ENCODE peak calls at places on chromosomes 16 and 17, in eight cellular contexts. K is transverse colon, O is GM23338, L is SK-N-SH, G is spleen, N is K562, S is GM12892, D is H1. T is an unnamed sample.

GRCh38 chr17:39979021-39979660 is 1.5 kb upstream of the PSMD3 start:
- DNase-seq in O (no peak), G (no peak), S (no peak), K (no peak), N (no peak), D (no peak), L (no peak), T (no peak)

GRCh38 chr16:49588061-49588460 is 214.5 kb downstream of the C16orf78 start:
- DNase-seq in O (no peak), N (no peak), S (no peak), K (no peak), D (no peak), L (no peak), G (peak), T (peak)

GRCh38 chr16:4375717-4376116 is 4.1 kb downstream of the VASN start:
- DNase-seq in S (no peak), N (no peak), L (no peak), G (no peak), K (no peak), O (no peak), D (no peak), T (no peak)

GRCh38 chr16:64162613-64163375 is 959.1 kb downstream of the CDH11 start:
- DNase-seq in G (no peak), K (no peak), O (no peak), N (no peak), S (no peak), D (no peak), L (no peak), T (no peak)

GRCh38 chr16:47806309-47806847 is 345.2 kb downstream of the PHKB start:
- DNase-seq in L (no peak), D (no peak), S (no peak), K (no peak), O (no peak), N (no peak), G (no peak), T (no peak)

GRCh38 chr17:69058165-69058564 is 2.6 kb downstream of the ABCA9 start:
- DNase-seq in N (peak), O (peak), K (no peak), S (no peak), L (no peak), D (no peak), G (no peak), T (no peak)

GRCh38 chr16:29710227-29711219 is 31.5 kb downstream of the QPRT start:
- DNase-seq in G (peak), N (peak), L (peak), S (no peak), O (peak), D (no peak), K (no peak), T (no peak)

GRCh38 chr17:68509151-68510057 is 2.8 kb upstream of the PRKAR1A start:
- DNase-seq in K (peak), S (no peak), O (no peak), L (no peak), N (no peak), D (no peak), G (peak), T (no peak)

GRCh38 chr17:47700471-47701449 is 6.8 kb downstream of the TBKBP1 start:
- DNase-seq in O (no peak), S (no peak), K (no peak), G (peak), L (no peak), D (no peak), N (no peak), T (no peak)

GRCh38 chr17:50599606-50600005 is 35.1 kb upstream of the ABCC3 start:
- DNase-seq in D (no peak), O (no peak), S (no peak), L (no peak), N (no peak), K (no peak), G (no peak), T (no peak)

GRCh38 chr16:66306366-66307150 is 59.9 kb upstream of the CDH5 start:
- DNase-seq in N (no peak), D (no peak), K (no peak), S (no peak), L (no peak), G (peak), O (no peak), T (peak)

GRCh38 chr16:66862023-66862520 is 17.9 kb downstream of the CA7 start:
- DNase-seq in G (peak), O (no peak), N (no peak), K (no peak), L (no peak), D (no peak), S (no peak), T (no peak)

GRCh38 chr16:31487720-31488629 is 5.1 kb downstream of the SLC5A2 start:
- DNase-seq in O (peak), K (peak), L (peak), G (peak), N (no peak), S (peak), D (no peak), T (peak)
- TF ChIP-seq POLR2AphosphoS5 in O (peak), K (peak), L (no peak), G (peak), N (no peak), S (no peak), D (peak), T (no peak)

DNA sequence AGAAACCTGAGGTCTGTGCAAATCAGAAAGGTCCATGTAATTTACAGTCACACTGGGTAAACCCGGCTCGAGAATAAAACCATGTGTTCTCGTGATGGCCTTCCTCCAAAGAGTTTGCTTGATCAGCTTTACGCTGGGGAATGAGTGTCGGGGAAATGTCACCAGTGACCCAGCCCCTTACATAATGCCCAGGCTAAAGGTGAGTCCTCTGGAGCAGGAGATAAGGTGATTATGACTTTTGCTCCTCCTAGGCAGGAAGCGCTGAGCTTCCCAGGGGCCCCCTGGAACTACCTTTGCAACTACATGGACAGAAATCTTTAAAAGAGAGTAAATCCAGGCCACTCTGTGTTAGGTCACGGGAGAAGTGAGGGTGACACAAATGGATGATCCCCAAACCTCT is 15.7 kb downstream of the SLC6A4 start:
- DNase-seq in N (peak), G (peak), O (no peak), D (no peak), S (no peak), L (no peak), K (no peak), T (no peak)
- TF ChIP-seq POLR2AphosphoS5 in N (no peak), G (no peak), O (no peak), D (no peak), S (no peak), L (no peak), K (no peak), T (no peak)

GRCh38 chr17:27457405-27457730 is 1.1 kb downstream of the KSR1 start:
- DNase-seq in D (no peak), S (no peak), G (no peak), L (no peak), N (no peak), K (no peak), O (no peak), T (no peak)

GRCh38 chr17:27455569-27455913 is 707 bp upstream of the KSR1 start:
- DNase-seq in K (no peak), S (no peak), G (no peak), D (no peak), O (no peak), L (no peak), N (no peak), T (no peak)

GRCh38 chr17:27457731-27458523 is 1.7 kb downstream of the KSR1 start:
- DNase-seq in S (no peak), D (no peak), G (no peak), N (no peak), K (no peak), O (peak), L (peak), T (no peak)

GRCh38 chr17:27456681-27457404 is 595 bp downstream of the KSR1 start:
- DNase-seq in K (peak), N (no peak), O (peak), S (no peak), G (peak), D (no peak), L (peak), T (no peak)

GRCh38 chr17:27455914-27456680 is at the start of gene KSR1:
- DNase-seq in D (peak), N (peak), G (peak), K (peak), L (peak), O (peak), S (peak), T (peak)
- TF ChIP-seq POLR2AphosphoS5 in D (no peak), N (no peak), G (peak), K (peak), L (peak), O (peak), S (no peak), T (no peak)

GRCh38 chr17:81390029-81390428 is 5.2 kb upstream of the BAHCC1 start:
- DNase-seq in O (no peak), N (no peak), K (no peak), L (no peak), D (no peak), G (no peak), S (no peak), T (no peak)

GRCh38 chr17:81388091-81388611 is 7.1 kb upstream of the BAHCC1 start:
- DNase-seq in K (no peak), D (no peak), S (no peak), N (no peak), O (no peak), L (no peak), G (no peak), T (no peak)

GRCh38 chr17:81387235-81388060 is 7.8 kb upstream of the BAHCC1 start:
- DNase-seq in N (peak), O (peak), D (no peak), L (peak), S (peak), K (peak), G (no peak), T (no peak)

GRCh38 chr17:81389585-81389984 is 5.7 kb upstream of the BAHCC1 start:
- DNase-seq in O (peak), S (no peak), G (no peak), K (no peak), L (no peak), D (no peak), N (no peak), T (no peak)

DNA sequence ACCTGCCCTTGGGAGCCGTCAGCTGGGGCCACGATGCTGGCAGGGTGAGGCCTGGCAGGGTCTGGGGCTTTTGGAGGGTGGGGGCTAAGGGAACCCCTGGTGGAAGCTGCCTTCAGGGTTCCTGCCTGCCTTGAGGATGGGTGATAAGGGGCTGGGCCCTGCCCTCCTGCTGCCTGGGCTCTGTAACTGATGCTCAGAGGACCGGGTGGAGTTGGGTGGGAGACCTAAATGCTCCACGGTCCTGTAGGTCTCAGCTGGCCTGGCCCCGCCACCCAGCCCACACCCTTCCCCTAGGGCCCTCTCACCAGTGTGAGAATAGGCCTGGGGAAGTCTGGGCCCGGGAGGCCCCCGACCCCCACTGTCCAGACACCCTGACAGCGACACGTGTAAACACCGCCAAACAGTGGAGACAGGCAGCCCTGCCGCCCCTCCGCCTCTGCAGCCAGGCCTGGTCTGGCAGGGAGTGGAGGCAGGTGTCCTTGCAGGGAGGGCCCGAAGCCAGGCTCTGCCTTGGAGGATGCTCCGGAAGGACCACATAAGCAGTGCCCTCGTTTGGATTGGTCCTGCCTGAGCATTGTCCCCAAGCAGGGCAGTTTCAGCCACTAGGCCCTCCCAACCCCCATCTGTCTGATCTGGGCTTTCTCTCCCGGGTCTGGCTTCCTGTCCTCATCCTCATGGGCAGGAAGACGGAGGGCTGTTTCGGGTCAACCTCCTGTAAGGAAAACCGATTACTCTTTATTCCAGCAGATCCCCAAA is 6.5 kb upstream of the BAHCC1 start:
- DNase-seq in O (peak), S (no peak), L (peak), N (peak), D (no peak), G (no peak), K (no peak), T (no peak)
- TF ChIP-seq POLR2AphosphoS5 in O (no peak), S (no peak), L (no peak), N (peak), D (no peak), G (peak), K (no peak), T (no peak)

DNA sequence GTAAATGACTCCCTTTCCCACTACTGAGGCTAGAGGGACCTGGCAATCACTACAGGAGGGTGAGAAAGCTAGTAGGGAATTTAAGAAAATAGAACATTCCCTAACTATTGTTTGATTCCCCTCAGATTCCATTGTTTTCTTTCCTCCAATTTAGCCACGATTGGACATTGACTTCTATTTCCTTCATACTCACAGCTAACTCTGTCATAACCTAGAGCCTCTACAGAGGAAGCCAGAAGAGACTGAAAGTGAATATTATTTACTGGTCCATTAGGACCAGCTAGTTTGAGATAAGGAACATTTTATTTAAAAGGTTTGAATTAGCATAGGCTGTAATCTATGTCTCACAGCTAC is 14.9 kb downstream of the SNF8 start:
- DNase-seq in S (no peak), N (no peak), K (no peak), L (no peak), G (no peak), O (no peak), D (no peak), T (no peak)
- TF ChIP-seq POLR2AphosphoS5 in S (no peak), N (no peak), K (no peak), L (no peak), G (no peak), O (no peak), D (no peak), T (no peak)

GRCh38 chr17:43393944-43394482 is 4.8 kb upstream of the ARL4D start:
- DNase-seq in S (peak), N (peak), G (peak), L (peak), D (no peak), K (peak), O (peak), T (peak)
- TF ChIP-seq POLR2AphosphoS5 in S (no peak), N (no peak), G (no peak), L (no peak), D (no peak), K (peak), O (no peak), T (peak)

GRCh38 chr17:65172511-65173136 is 35.5 kb downstream of the RGS9 start:
- DNase-seq in S (no peak), G (no peak), K (no peak), L (no peak), O (no peak), N (no peak), D (no peak), T (no peak)

GRCh38 chr17:65171753-65172152 is 34.6 kb downstream of the RGS9 start:
- DNase-seq in S (no peak), K (no peak), D (no peak), O (no peak), G (no peak), L (no peak), N (no peak), T (no peak)

GRCh38 chr17:65174974-65175373 is 37.8 kb downstream of the RGS9 start:
- DNase-seq in D (no peak), K (no peak), S (no peak), N (no peak), O (no peak), G (no peak), L (no peak), T (no peak)

GRCh38 chr17:65173951-65174683 is 36.9 kb downstream of the RGS9 start:
- DNase-seq in G (no peak), O (no peak), N (no peak), L (peak), S (no peak), K (no peak), D (no peak), T (no peak)

GRCh38 chr17:65173284-65173793 is 36.2 kb downstream of the RGS9 start:
- DNase-seq in L (peak), G (peak), O (peak), D (no peak), N (peak), K (peak), S (no peak), T (no peak)
- TF ChIP-seq POLR2AphosphoS5 in L (no peak), G (peak), O (no peak), D (no peak), N (peak), K (no peak), S (no peak), T (no peak)

DNA sequence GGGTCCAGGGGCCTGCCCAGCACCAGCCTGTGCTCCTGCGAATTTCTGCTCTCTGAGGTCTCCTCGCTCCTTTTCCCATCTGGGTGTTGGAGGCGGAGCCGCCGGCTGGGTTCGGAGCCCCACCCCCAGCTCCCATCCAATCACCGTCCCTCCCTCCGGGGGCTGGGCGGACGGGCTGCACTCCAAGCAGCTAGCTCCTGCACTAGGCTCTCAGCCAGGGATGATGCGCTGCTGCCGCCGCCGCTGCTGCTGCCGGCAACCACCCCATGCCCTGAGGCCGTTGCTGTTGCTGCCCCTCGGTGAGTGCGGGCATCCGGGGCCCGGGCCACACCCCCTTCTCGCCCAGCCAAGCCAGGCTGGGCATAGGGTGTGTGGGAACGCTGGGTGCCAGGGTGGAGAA is at the start of gene NRN1L:
- DNase-seq in K (peak), D (peak), O (peak), N (peak), G (peak), S (no peak), L (peak), T (peak)
- TF ChIP-seq POLR2AphosphoS5 in K (peak), D (peak), O (peak), N (no peak), G (peak), S (no peak), L (no peak), T (no peak)